ENCODE peak calls at places on chromosome 6, in six cellular contexts. Q, W, M, O, Z and F are unnamed samples.
A peak's percentile ranks its signal among the peaks of the same experiment; 100 is the strongest.

GRCh38 chr6:169850746-169851145 is 99.3 kb downstream of the ERMARD start:
- DNase-seq in Q (no peak), O (no peak), M (no peak), W (no peak), Z (no peak), F (no peak)

GRCh38 chr6:97459986-97460385 is 177.0 kb upstream of the MMS22L start:
- DNase-seq in O (peak; percentile 2), Q (no peak), M (peak; percentile 28), Z (no peak), W (no peak), F (no peak)

GRCh38 chr6:67629268-67629667 is 1005.8 kb upstream of the ADGRB3 start:
- DNase-seq in M (no peak), O (peak; percentile 80), Z (no peak), W (no peak), Q (no peak), F (no peak)

GRCh38 chr6:148935705-148936306 is 189.0 kb downstream of the UST start:
- DNase-seq in Q (peak; percentile 27), O (peak; percentile 15), M (peak; percentile 43), W (no peak), Z (peak; percentile 14), F (no peak)

GRCh38 chr6:82030761-82031160 is 216.8 kb downstream of the IBTK start:
- DNase-seq in Q (no peak), O (no peak), M (no peak), W (no peak), Z (no peak), F (no peak)

GRCh38 chr6:137218473-137218916 is 690 bp downstream of the IFNGR1 start:
- DNase-seq in O (peak; percentile 57), Z (peak; percentile 18), W (peak; percentile 15), M (peak; percentile 57), Q (peak; percentile 86), F (peak; percentile 96)

GRCh38 chr6:19180348-19181073 is 656.7 kb upstream of the ID4 start:
- DNase-seq in W (peak; percentile 8), Q (peak; percentile 42), O (no peak), Z (no peak), M (no peak), F (no peak)

GRCh38 chr6:46756469-46757205 is 9.9 kb downstream of the ANKRD66 start:
- DNase-seq in W (no peak), Q (no peak), O (no peak), M (peak; percentile 17), Z (peak; percentile 4), F (no peak)

GRCh38 chr6:165762876-165763275 is 99.8 kb upstream of the PDE10A start:
- DNase-seq in O (no peak), W (no peak), M (no peak), Q (no peak), Z (no peak), F (no peak)

GRCh38 chr6:90413867-90414266 is 117.2 kb upstream of the BACH2 start:
- DNase-seq in O (peak; percentile 60), M (peak; percentile 42), Z (peak; percentile 84), Q (peak; percentile 6), W (no peak), F (no peak)

GRCh38 chr6:139373154-139373927 is 1.1 kb downstream of the CITED2 start:
- DNase-seq in O (peak; percentile 85), Z (peak; percentile 61), Q (peak; percentile 65), M (peak; percentile 53), W (peak; percentile 41), F (no peak)

GRCh38 chr6:155030148-155030720 is 35.1 kb downstream of the TIAM2 start:
- DNase-seq in W (no peak), Z (no peak), M (no peak), Q (no peak), O (no peak), F (no peak)

GRCh38 chr6:16759181-16759645 is 2.0 kb downstream of the ATXN1 start:
- DNase-seq in Z (peak; percentile 15), W (no peak), Q (peak; percentile 26), M (peak; percentile 54), O (no peak), F (peak; percentile 42)

GRCh38 chr6:72182337-72183246 is 296.2 kb downstream of the RIMS1 start:
- DNase-seq in Q (no peak), O (peak; percentile 30), M (peak; percentile 43), W (peak; percentile 49), Z (peak; percentile 85), F (peak; percentile 35)

GRCh38 chr6:143792402-143793339 is 50.5 kb upstream of the LTV1 start:
- DNase-seq in W (no peak), Q (no peak), M (no peak), O (no peak), Z (no peak), F (no peak)

GRCh38 chr6:41284726-41285125 is 1.8 kb downstream of the TREM1 start:
- DNase-seq in W (no peak), M (no peak), Z (no peak), Q (no peak), O (peak; percentile 84), F (no peak)

GRCh38 chr6:166736606-166737005 is 109.6 kb upstream of the RPS6KA2 start:
- DNase-seq in W (no peak), Q (no peak), O (peak; percentile 54), Z (no peak), M (peak; percentile 65), F (peak; percentile 83)

GRCh38 chr6:129671442-129672344 is 38.3 kb downstream of the ARHGAP18 start:
- DNase-seq in W (no peak), Q (peak; percentile 56), O (peak; percentile 35), M (no peak), Z (peak; percentile 33), F (no peak)

GRCh38 chr6:127146935-127147334 is 28.5 kb downstream of the RSPO3 start:
- DNase-seq in Q (peak; percentile 1), M (peak; percentile 95), O (peak; percentile 97), Z (no peak), W (no peak), F (peak; percentile 1)

GRCh38 chr6:44051516-44051915 is 75.7 kb downstream of the MRPL14 start:
- DNase-seq in Z (no peak), W (no peak), M (peak; percentile 87), O (peak; percentile 77), Q (peak; percentile 65), F (peak; percentile 69)

GRCh38 chr6:44180406-44180805 is 21.8 kb downstream of the CAPN11 start:
- DNase-seq in W (no peak), Q (no peak), Z (no peak), O (no peak), M (no peak), F (no peak)

GRCh38 chr6:159762681-159763293 is 942 bp downstream of the ACAT2 start:
- DNase-seq in Q (peak; percentile 49), Z (peak; percentile 28), M (no peak), W (peak; percentile 20), O (peak; percentile 20), F (no peak)

GRCh38 chr6:52049252-52050050 is 38.0 kb downstream of the PKHD1 start:
- DNase-seq in O (peak; percentile 62), Z (peak; percentile 70), M (peak; percentile 36), Q (no peak), W (no peak), F (no peak)

GRCh38 chr6:113301651-113302050 is 555.5 kb upstream of the MARCKS start:
- DNase-seq in O (no peak), Q (no peak), M (no peak), W (no peak), Z (no peak), F (no peak)

GRCh38 chr6:116278853-116279231 is 888 bp downstream of the TSPYL1 start:
- DNase-seq in O (no peak), M (no peak), W (peak; percentile 57), Z (no peak), Q (peak; percentile 78), F (no peak)

GRCh38 chr6:16633465-16633864 is 127.8 kb downstream of the ATXN1 start:
- DNase-seq in Q (peak; percentile 24), W (no peak), O (no peak), M (no peak), Z (no peak), F (no peak)

GRCh38 chr6:86526238-86526637 is 411.1 kb upstream of the HTR1E start:
- DNase-seq in Q (no peak), Z (no peak), M (no peak), O (no peak), W (no peak), F (no peak)

GRCh38 chr6:134238960-134239795 is 78.7 kb downstream of the SGK1 start:
- DNase-seq in Q (no peak), O (no peak), W (no peak), Z (peak; percentile 8), M (no peak), F (no peak)

GRCh38 chr6:72876256-72876655 is 254.4 kb downstream of the KCNQ5 start:
- DNase-seq in Z (no peak), M (no peak), O (no peak), W (no peak), Q (no peak), F (no peak)

GRCh38 chr6:43687437-43688347 is at the start of gene MRPS18A:
- DNase-seq in Q (peak; percentile 85), W (peak; percentile 78), O (peak; percentile 70), M (peak; percentile 71), Z (peak; percentile 82), F (peak; percentile 85)

GRCh38 chr6:4851035-4851434 is 74.8 kb downstream of the CDYL start:
- DNase-seq in Z (no peak), W (no peak), M (no peak), Q (no peak), O (no peak), F (no peak)
- H3K4me3 ChIP-seq in Z (no peak overlapping the region), W (no peak overlapping the region), M (no peak overlapping the region), Q (no peak overlapping the region), O (no peak overlapping the region), F (no peak overlapping the region)

DNA sequence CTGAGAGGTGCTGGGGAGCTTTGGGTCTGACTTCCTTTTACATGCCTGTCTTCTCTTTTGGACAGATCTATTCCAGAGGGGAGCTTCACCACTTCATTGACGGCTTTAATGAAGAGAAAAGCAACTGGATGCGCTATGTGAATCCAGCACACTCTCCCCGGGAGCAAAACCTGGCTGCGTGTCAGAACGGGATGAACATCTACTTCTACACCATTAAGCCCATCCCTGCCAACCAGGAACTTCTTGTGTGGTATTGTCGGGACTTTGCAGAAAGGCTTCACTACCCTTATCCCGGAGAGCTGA is 13.1 kb downstream of the PRDM1 start:
- DNase-seq in Z (peak; percentile 48), W (no peak), Q (no peak), M (no peak), O (no peak), F (peak; percentile 21)
- H3K4me3 ChIP-seq in Z (peak overlapping the region; percentile 21), W (no peak overlapping the region), Q (no peak overlapping the region), M (no peak overlapping the region), O (no peak overlapping the region), F (peak overlapping the region; percentile 60)

DNA sequence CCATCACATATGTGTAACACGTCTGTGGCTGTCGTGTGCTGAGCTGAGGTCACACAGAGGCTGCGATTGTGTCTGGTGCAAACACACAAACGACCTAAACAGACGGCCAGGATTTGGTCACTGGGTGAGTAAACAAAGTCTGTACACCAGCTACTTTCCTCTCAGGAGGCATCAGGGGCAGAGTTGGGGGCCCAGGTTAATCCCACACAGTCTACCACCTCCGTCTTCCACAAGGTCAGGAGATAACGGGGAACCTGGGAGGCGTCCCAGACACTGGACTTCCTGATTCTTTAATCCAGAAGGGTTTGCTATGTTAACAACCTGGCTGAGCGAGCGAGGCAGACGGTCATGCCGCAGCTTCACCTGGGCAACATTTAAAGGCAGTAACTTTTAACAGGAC is 1.5 kb downstream of the DACT2 start:
- DNase-seq in O (no peak), Q (no peak), M (no peak), Z (no peak), W (peak; percentile 39), F (no peak)
- H3K4me3 ChIP-seq in O (no peak overlapping the region), Q (no peak overlapping the region), M (no peak overlapping the region), Z (peak overlapping the region; percentile 79), W (no peak overlapping the region), F (no peak overlapping the region)

GRCh38 chr6:123168892-123169851 is 173.1 kb downstream of the CLVS2 start:
- DNase-seq in M (no peak), W (no peak), Q (no peak), Z (no peak), O (no peak), F (no peak)

GRCh38 chr6:123171341-123171740 is 175.3 kb downstream of the CLVS2 start:
- DNase-seq in Z (no peak), M (no peak), W (no peak), O (no peak), Q (peak; percentile 4), F (no peak)
- H3K4me3 ChIP-seq in Z (no peak overlapping the region), M (no peak overlapping the region), W (no peak overlapping the region), O (no peak overlapping the region), Q (no peak overlapping the region), F (no peak overlapping the region)